ENCODE peak calls at places on chromosomes 5 and 9, in nine cellular contexts. A is ovary; S is kidney epithelial cell; J is stomach; W is OCI-LY7; E is NT2/D1; Z is GM12878; G is HL-60; F is CD8-positive, alpha-beta T cell. B is an unnamed sample.

GRCh38 chr9:123964756-123965155 is 34.8 kb upstream of the DENND1A start:
- DNase-seq in A (no peak), S (no peak), J (no peak), W (no peak), E (no peak), Z (no peak), G (no peak), F (no peak), B (no peak)

GRCh38 chr5:174295736-174296481 is 250.4 kb downstream of the NSG2 start:
- DNase-seq in A (no peak), S (no peak), J (no peak), W (no peak), E (no peak), Z (no peak), G (no peak), F (no peak), B (no peak)

GRCh38 chr5:145223582-145223981 is 611.6 kb downstream of the PRELID2 start:
- DNase-seq in A (no peak), S (no peak), J (no peak), W (no peak), E (no peak), Z (no peak), G (no peak), F (no peak), B (no peak)

GRCh38 chr9:35002623-35003022 is 13.1 kb downstream of the DNAJB5 start:
- DNase-seq in A (no peak), S (no peak), J (no peak), W (no peak), E (no peak), Z (no peak), G (no peak), F (no peak), B (no peak)

GRCh38 chr9:94900222-94901018 is 173.9 kb downstream of the AOPEP start:
- DNase-seq in A (no peak), S (no peak), J (no peak), W (no peak), E (no peak), Z (no peak), G (no peak), F (no peak), B (no peak)

GRCh38 chr9:14961372-14962068 is 51.3 kb upstream of the FREM1 start:
- DNase-seq in A (no peak), S (no peak), J (no peak), W (no peak), E (no peak), Z (no peak), G (no peak), F (no peak), B (no peak)

GRCh38 chr9:109468927-109469326 is 29.2 kb downstream of the PTPN3 start:
- DNase-seq in A (no peak), S (no peak), J (no peak), W (no peak), E (no peak), Z (no peak), G (no peak), F (no peak), B (no peak)

GRCh38 chr5:315488-316209 is 5.9 kb upstream of the AHRR start:
- DNase-seq in A (no peak), S (no peak), J (no peak), W (no peak), E (no peak), Z (no peak), G (no peak), F (no peak), B (no peak)

GRCh38 chr5:127072861-127073846 is at the start of gene C5orf63:
- DNase-seq in A (peak; percentile 67), S (no peak), J (peak; percentile 62), W (peak; percentile 82), E (no peak), Z (peak; percentile 17), G (peak; percentile 54), F (peak; percentile 69), B (peak; percentile 73)

GRCh38 chr9:124784503-124784902 is 7.6 kb downstream of the OLFML2A start:
- DNase-seq in A (no peak), S (no peak), J (no peak), W (no peak), E (no peak), Z (no peak), G (no peak), F (no peak), B (no peak)

GRCh38 chr9:122991370-122991830 is 42.1 kb upstream of the GPR21 start:
- DNase-seq in A (peak; percentile 35), S (peak; percentile 86), J (no peak), W (peak; percentile 51), E (no peak), Z (peak; percentile 23), G (peak; percentile 2), F (peak; percentile 50), B (no peak)

GRCh38 chr5:350355-350754 is 28.8 kb downstream of the AHRR start:
- DNase-seq in A (no peak), S (no peak), J (no peak), W (no peak), E (no peak), Z (no peak), G (no peak), F (no peak), B (no peak)

GRCh38 chr5:13831236-13831810 is 113.2 kb downstream of the DNAH5 start:
- DNase-seq in A (no peak), S (peak; percentile 9), J (no peak), W (no peak), E (no peak), Z (no peak), G (no peak), F (no peak), B (no peak)

GRCh38 chr5:162684145-162684544 is 616.6 kb downstream of the GABRG2 start:
- DNase-seq in A (no peak), S (no peak), J (no peak), W (no peak), E (no peak), Z (no peak), G (no peak), F (no peak), B (no peak)

GRCh38 chr5:142821733-142822487 is 51.7 kb downstream of the ARHGAP26 start:
- DNase-seq in A (no peak), S (peak; percentile 89), J (no peak), W (no peak), E (no peak), Z (no peak), G (peak; percentile 38), F (no peak), B (no peak)

GRCh38 chr9:136193891-136194279 is 11.0 kb downstream of the LHX3 start:
- DNase-seq in A (no peak), S (no peak), J (no peak), W (no peak), E (no peak), Z (no peak), G (no peak), F (no peak), B (no peak)

GRCh38 chr5:93252165-93252564 is 328.9 kb downstream of the NR2F1-AS1 start:
- DNase-seq in A (no peak), S (no peak), J (no peak), W (no peak), E (no peak), Z (no peak), G (no peak), F (no peak), B (no peak)

GRCh38 chr5:132797651-132798050 is 15.5 kb upstream of the SOWAHA start:
- DNase-seq in A (no peak), S (no peak), J (no peak), W (no peak), E (no peak), Z (no peak), G (no peak), F (no peak), B (no peak)

GRCh38 chr9:137309368-137310189 is 7.5 kb upstream of the NRARP start:
- DNase-seq in A (no peak), S (no peak), J (no peak), W (no peak), E (no peak), Z (no peak), G (no peak), F (no peak), B (no peak)

DNA sequence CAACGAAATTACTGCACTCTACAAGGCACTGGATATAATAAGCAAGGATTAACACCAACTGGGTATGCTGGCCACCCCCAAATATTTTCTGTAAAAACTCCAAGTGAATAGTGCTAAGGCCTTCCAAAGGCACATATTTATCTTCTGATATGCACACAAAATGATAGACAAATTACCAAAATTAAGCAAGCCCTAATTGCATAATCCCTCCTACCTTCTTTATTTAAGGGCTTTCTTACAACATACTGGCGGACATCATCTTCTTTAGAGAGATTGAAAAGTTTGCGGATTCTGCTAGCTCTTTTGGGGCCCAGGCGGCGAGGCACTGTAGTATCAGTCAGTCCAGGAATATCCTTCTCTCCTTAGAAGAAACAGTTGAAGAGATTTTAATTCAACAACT is 1.9 kb downstream of the RPS6 start:
- DNase-seq in A (no peak), S (no peak), J (no peak), W (no peak), E (no peak), Z (no peak), G (no peak), F (no peak), B (no peak)
- H3K4me3 ChIP-seq in A (no peak overlapping the region), S (peak overlapping the region; percentile 80), J (peak overlapping the region; percentile 79), W (peak overlapping the region; percentile 96), E (peak overlapping the region; percentile 98), Z (peak overlapping the region; percentile 82), G (peak overlapping the region; percentile 59), F (peak overlapping the region; percentile 6), B (no peak overlapping the region)

GRCh38 chr5:150630459-150631325 is 9.8 kb upstream of the SYNPO start:
- DNase-seq in A (no peak), S (no peak), J (no peak), W (no peak), E (no peak), Z (no peak), G (no peak), F (no peak), B (no peak)
- H3K4me3 ChIP-seq in A (no peak overlapping the region), S (no peak overlapping the region), J (no peak overlapping the region), W (no peak overlapping the region), E (no peak overlapping the region), Z (no peak overlapping the region), G (no peak overlapping the region), F (no peak overlapping the region), B (no peak overlapping the region)

GRCh38 chr9:107127608-107128007 is 155.5 kb upstream of the RAD23B start:
- DNase-seq in A (no peak), S (no peak), J (no peak), W (no peak), E (no peak), Z (no peak), G (peak; percentile 2), F (no peak), B (no peak)
- H3K4me3 ChIP-seq in A (no peak overlapping the region), S (no peak overlapping the region), J (no peak overlapping the region), W (no peak overlapping the region), E (no peak overlapping the region), Z (no peak overlapping the region), G (no peak overlapping the region), F (no peak overlapping the region), B (no peak overlapping the region)

DNA sequence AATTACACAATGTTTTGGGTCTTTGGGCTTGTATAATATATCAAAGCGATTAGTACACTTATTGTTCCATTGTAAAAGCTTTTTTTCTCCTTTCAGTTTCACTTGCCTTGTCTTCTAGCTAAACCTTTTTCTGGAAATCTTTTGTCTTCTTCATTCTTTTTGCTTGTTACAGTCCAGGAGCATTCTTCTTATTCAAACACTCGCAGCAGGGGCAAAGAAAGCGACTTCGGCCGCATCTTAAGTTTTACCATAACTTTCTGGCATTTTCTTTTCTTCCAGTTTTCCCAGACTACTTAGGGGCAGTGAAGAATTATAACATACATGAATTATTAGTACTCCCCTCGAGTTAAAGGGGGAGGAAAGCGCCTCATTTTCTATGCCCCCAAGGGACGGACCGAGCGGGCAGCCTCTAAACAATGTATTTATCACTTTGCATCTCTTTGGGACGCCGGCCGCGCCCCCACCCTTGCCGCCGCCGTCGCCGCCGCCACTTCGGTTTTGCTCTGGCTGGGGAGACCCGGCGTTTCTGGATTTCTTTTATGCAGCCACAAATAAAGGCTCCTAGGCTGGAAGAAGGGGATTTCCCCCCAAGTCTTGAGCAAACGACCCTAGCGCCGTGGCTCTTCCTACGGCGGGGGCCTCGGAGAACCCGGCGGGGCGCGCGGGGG is 7.5 kb upstream of the NEUROG1 start:
- DNase-seq in A (no peak), S (no peak), J (no peak), W (no peak), E (no peak), Z (no peak), G (no peak), F (no peak), B (no peak)
- H3K4me3 ChIP-seq in A (peak overlapping the region; percentile 21), S (no peak overlapping the region), J (peak overlapping the region; percentile 55), W (no peak overlapping the region), E (peak overlapping the region; percentile 39), Z (peak overlapping the region; percentile 63), G (no peak overlapping the region), F (peak overlapping the region; percentile 53), B (peak overlapping the region; percentile 23)